ENCODE peak calls at places on chromosome 3, in seven cellular contexts. D is psoas muscle, W is heart right ventricle, I is spleen, E is Panc1, B is HepG2, L is GM23338. A is an unnamed sample. For H3K4me1, the result is how much of the 10 kb centered on the place peaks cover.

GRCh38 chr3:105868450-105868744 is 415 bp downstream of the CBLB start:
- DNase-seq in D (peak), W (peak), I (peak), E (no peak), B (peak), L (peak), A (peak)

GRCh38 chr3:65401359-65401810 is 637.3 kb downstream of the MAGI1 start:
- DNase-seq in D (no peak), I (no peak), E (no peak), B (no peak), W (no peak), L (peak), A (no peak)

GRCh38 chr3:13879946-13880810 is at the start of gene WNT7A:
- DNase-seq in W (no peak), D (no peak), B (no peak), I (peak), E (no peak), L (peak), A (no peak)

GRCh38 chr3:182795383-182795782 is 2.1 kb downstream of the ATP11B start:
- DNase-seq in I (no peak), L (no peak), D (no peak), B (no peak), E (peak), W (no peak), A (no peak)

GRCh38 chr3:188389711-188390346 is 235.9 kb downstream of the LPP start:
- DNase-seq in L (no peak), B (no peak), W (no peak), E (no peak), I (peak), D (no peak), A (peak)

GRCh38 chr3:129621626-129622417 is 15.3 kb upstream of the PLXND1 start:
- DNase-seq in D (peak), I (peak), B (no peak), E (no peak), W (peak), L (no peak), A (no peak)

GRCh38 chr3:137165117-137165806 is 207.5 kb downstream of the IL20RB start:
- DNase-seq in D (no peak), L (no peak), E (no peak), W (no peak), B (no peak), I (no peak), A (no peak)

GRCh38 chr3:10770547-10770946 is 45.5 kb upstream of the SLC6A11 start:
- DNase-seq in E (no peak), W (no peak), L (no peak), D (no peak), I (peak), B (no peak), A (peak)

GRCh38 chr3:9169951-9170850 is 79.2 kb downstream of the SRGAP3 start:
- DNase-seq in E (no peak), I (no peak), W (no peak), D (no peak), B (no peak), L (no peak), A (no peak)

GRCh38 chr3:5140230-5140621 is 18.1 kb downstream of the ARL8B start:
- DNase-seq in B (no peak), D (no peak), I (no peak), E (no peak), L (no peak), W (no peak), A (no peak)

GRCh38 chr3:15198686-15199085 is 7.4 kb upstream of the CAPN7 start:
- DNase-seq in W (no peak), E (no peak), L (no peak), I (no peak), D (no peak), B (no peak), A (no peak)

GRCh38 chr3:22960326-22960984 is 242.7 kb upstream of the UBE2E2 start:
- DNase-seq in E (peak), I (no peak), L (peak), W (no peak), B (peak), D (no peak), A (no peak)

GRCh38 chr3:98032881-98033280 is 2.2 kb downstream of the GABRR3 start:
- DNase-seq in B (no peak), D (no peak), W (no peak), L (no peak), E (no peak), I (no peak), A (no peak)

GRCh38 chr3:48064292-48064829 is 48.1 kb upstream of the MAP4 start:
- DNase-seq in E (no peak), W (no peak), B (no peak), L (no peak), I (no peak), D (no peak), A (no peak)

GRCh38 chr3:72092778-72093177 is 307.8 kb upstream of the PROK2 start:
- DNase-seq in B (peak), I (no peak), D (no peak), L (no peak), W (no peak), E (no peak), A (no peak)

GRCh38 chr3:155078959-155079794 is 942 bp upstream of the MME start:
- DNase-seq in E (no peak), L (peak), I (no peak), B (no peak), D (no peak), W (no peak), A (no peak)
- TF ChIP-seq CTCF in E (no peak), L (no peak), I (no peak), B (no peak), D (no peak), W (no peak), A (no peak)

GRCh38 chr3:149364624-149365023 is 12.8 kb downstream of the TM4SF1 start:
- DNase-seq in B (no peak), I (no peak), E (no peak), L (no peak), W (no peak), D (no peak), A (no peak)

GRCh38 chr3:149368201-149368849 is 9.1 kb downstream of the TM4SF1 start:
- DNase-seq in W (no peak), D (no peak), L (no peak), I (no peak), E (peak), B (no peak), A (no peak)

GRCh38 chr3:149368850-149369497 is 8.5 kb downstream of the TM4SF1 start:
- DNase-seq in D (no peak), B (peak), E (no peak), W (no peak), L (no peak), I (no peak), A (no peak)

GRCh38 chr3:149366031-149366430 is 11.4 kb downstream of the TM4SF1 start:
- DNase-seq in D (no peak), I (no peak), E (no peak), L (no peak), B (no peak), W (no peak), A (no peak)

DNA sequence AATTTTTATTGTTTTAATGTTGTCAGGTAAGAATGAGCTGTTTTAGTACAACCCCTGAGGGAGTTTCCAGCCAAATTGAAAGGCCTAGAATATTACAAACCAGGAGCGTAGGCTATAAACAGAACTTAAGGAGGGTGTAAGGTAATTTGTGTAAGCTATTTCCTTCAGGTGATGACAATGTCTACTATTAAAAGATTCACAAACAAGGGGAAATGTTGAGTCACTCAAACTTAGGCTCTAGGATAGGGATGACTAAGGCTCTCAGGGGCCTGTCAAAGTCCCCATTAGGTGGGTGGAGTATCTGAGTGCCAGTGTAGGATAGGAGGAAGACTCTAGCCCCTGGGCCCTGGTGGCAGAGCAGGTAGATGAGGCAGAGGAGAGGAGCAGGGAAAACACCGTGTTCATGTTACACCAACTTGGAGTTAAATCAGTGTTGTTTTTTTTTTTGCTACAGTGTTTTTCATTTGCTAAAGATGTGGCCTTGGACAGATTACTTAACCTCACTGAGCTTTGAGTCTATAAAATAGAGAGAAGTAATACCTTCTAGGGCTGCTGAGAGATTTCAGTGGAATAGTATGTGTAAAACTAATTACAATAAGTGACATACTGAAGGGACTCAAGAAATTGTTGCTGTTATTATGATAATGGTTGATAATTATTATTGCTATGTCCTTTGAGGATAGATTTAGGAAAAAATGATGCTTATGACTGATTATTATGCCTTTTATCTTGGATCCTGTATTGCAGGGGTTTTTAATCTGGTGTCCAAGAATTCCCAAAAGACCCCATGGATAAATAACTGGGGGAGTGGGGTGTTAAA is 10.2 kb downstream of the TM4SF1 start:
- DNase-seq in B (peak), I (no peak), W (no peak), E (peak), L (peak), D (no peak), A (no peak)
- H3K27ac ChIP-seq in B (peak), I (no peak), W (peak), E (peak), L (peak), D (peak), A (no peak)

DNA sequence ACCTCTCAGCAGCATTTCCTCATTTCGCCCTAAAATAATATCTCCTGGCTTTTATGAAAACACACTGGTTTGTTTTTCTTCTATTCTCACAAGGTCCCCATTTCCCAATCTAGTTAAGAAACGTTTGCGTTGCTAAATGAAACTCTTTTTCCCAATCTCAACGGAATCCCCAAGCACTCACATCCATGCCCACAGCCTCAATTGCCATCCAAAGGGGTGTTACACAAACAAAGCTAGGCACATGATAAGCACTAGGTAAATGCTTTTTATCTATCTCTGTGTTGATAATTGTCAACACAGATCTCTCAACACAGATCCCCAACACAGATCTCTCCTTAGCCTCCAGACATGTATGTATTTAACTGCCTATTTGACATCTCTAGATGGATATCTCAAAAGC is 35.2 kb upstream of the TF start:
- DNase-seq in W (no peak), B (no peak), L (no peak), D (no peak), I (no peak), E (no peak), A (no peak)
- H3K4me1 ChIP-seq in W (under half), B (under half), L (under half), D (under half), I (under half), E (under half), A (under half)

GRCh38 chr3:24963762-24964625 is 464.1 kb upstream of the RARB start:
- DNase-seq in W (no peak), L (peak), B (peak), I (no peak), D (no peak), E (peak), A (no peak)
- TF ChIP-seq CTCF in W (peak), L (peak), B (peak), I (peak), D (peak), E (peak), A (peak)